ENCODE peak calls at places on chromosomes 12 and 14, in five cellular contexts. One of them, this sample, is unnamed.
A peak's percentile ranks its signal among the peaks of the same experiment; 100 is the strongest.

GRCh38 chr14:66330916-66331315 is 155.3 kb upstream of the CCDC196 start:
- DNase-seq in GM06990: no peak
- DNase-seq in tibial artery: no peak
- DNase-seq in right lobe of liver: no peak
- DNase-seq in cardiac fibroblast: peak; percentile 5
- DNase-seq in this sample: no peak

GRCh38 chr12:95857151-95857550 is 1.6 kb upstream of the SNRPF start:
- DNase-seq in right lobe of liver: no peak
- DNase-seq in cardiac fibroblast: no peak
- DNase-seq in tibial artery: no peak
- DNase-seq in GM06990: no peak
- DNase-seq in this sample: no peak

GRCh38 chr12:43653917-43654316 is 101.9 kb upstream of the ADAMTS20 start:
- DNase-seq in tibial artery: no peak
- DNase-seq in GM06990: no peak
- DNase-seq in cardiac fibroblast: no peak
- DNase-seq in right lobe of liver: no peak
- DNase-seq in this sample: no peak

GRCh38 chr12:109772622-109773321 is 59.1 kb downstream of the FAM222A start:
- DNase-seq in tibial artery: no peak
- DNase-seq in right lobe of liver: peak; percentile 25
- DNase-seq in GM06990: no peak
- DNase-seq in cardiac fibroblast: no peak
- DNase-seq in this sample: no peak

GRCh38 chr14:30193791-30194407 is 266.3 kb upstream of the PRKD1 start:
- DNase-seq in GM06990: no peak
- DNase-seq in right lobe of liver: no peak
- DNase-seq in tibial artery: no peak
- DNase-seq in cardiac fibroblast: peak; percentile 97
- DNase-seq in this sample: no peak

GRCh38 chr12:132322206-132323132 is 6.9 kb downstream of the GALNT9 start:
- DNase-seq in GM06990: no peak
- DNase-seq in right lobe of liver: no peak
- DNase-seq in cardiac fibroblast: no peak
- DNase-seq in tibial artery: no peak
- DNase-seq in this sample: no peak

GRCh38 chr14:39369029-39369428 is 63.2 kb downstream of the FBXO33 start:
- DNase-seq in tibial artery: no peak
- DNase-seq in right lobe of liver: no peak
- DNase-seq in cardiac fibroblast: no peak
- DNase-seq in GM06990: no peak
- DNase-seq in this sample: no peak

GRCh38 chr12:108611884-108612415 is 14.1 kb upstream of the TMEM119 start:
- DNase-seq in cardiac fibroblast: peak; percentile 84
- DNase-seq in GM06990: no peak
- DNase-seq in tibial artery: no peak
- DNase-seq in right lobe of liver: no peak
- DNase-seq in this sample: no peak

GRCh38 chr12:6387541-6387940 is 3.6 kb downstream of the LTBR start:
- DNase-seq in GM06990: no peak
- DNase-seq in right lobe of liver: no peak
- DNase-seq in cardiac fibroblast: no peak
- DNase-seq in tibial artery: no peak
- DNase-seq in this sample: no peak

GRCh38 chr14:64248689-64249088 is 45.5 kb downstream of the ESR2 start:
- DNase-seq in cardiac fibroblast: no peak
- DNase-seq in tibial artery: no peak
- DNase-seq in right lobe of liver: no peak
- DNase-seq in GM06990: no peak
- DNase-seq in this sample: no peak

GRCh38 chr14:100816950-100817901 is 8.7 kb upstream of the MEG3 start:
- DNase-seq in cardiac fibroblast: no peak
- DNase-seq in GM06990: no peak
- DNase-seq in tibial artery: no peak
- DNase-seq in right lobe of liver: no peak
- DNase-seq in this sample: no peak

GRCh38 chr14:73759183-73759713 is 45.1 kb upstream of the PNMA1 start:
- DNase-seq in right lobe of liver: peak; percentile 80
- DNase-seq in cardiac fibroblast: peak; percentile 67
- DNase-seq in GM06990: peak; percentile 64
- DNase-seq in tibial artery: peak; percentile 67
- DNase-seq in this sample: no peak

GRCh38 chr14:101109981-101110728 is 206.6 kb upstream of the RTL1 start:
- DNase-seq in GM06990: no peak
- DNase-seq in cardiac fibroblast: no peak
- DNase-seq in tibial artery: peak; percentile 10
- DNase-seq in right lobe of liver: peak; percentile 40
- DNase-seq in this sample: no peak

GRCh38 chr12:68376901-68377300 is 44.7 kb upstream of the MDM1 start:
- DNase-seq in cardiac fibroblast: no peak
- DNase-seq in right lobe of liver: no peak
- DNase-seq in GM06990: no peak
- DNase-seq in tibial artery: no peak
- DNase-seq in this sample: no peak

GRCh38 chr12:113591480-113591971 is 119.9 kb upstream of the LHX5 start:
- DNase-seq in cardiac fibroblast: no peak
- DNase-seq in GM06990: peak; percentile 28
- DNase-seq in tibial artery: no peak
- DNase-seq in right lobe of liver: peak; percentile 50
- DNase-seq in this sample: no peak

GRCh38 chr14:64569108-64570045 is 19.6 kb downstream of the PPP1R36 start:
- DNase-seq in cardiac fibroblast: peak; percentile 81
- DNase-seq in tibial artery: peak; percentile 74
- DNase-seq in right lobe of liver: no peak
- DNase-seq in GM06990: no peak
- DNase-seq in this sample: peak; percentile 75

GRCh38 chr12:127690161-127690560 is 576.8 kb upstream of the TMEM132C start:
- DNase-seq in tibial artery: no peak
- DNase-seq in cardiac fibroblast: peak; percentile 9
- DNase-seq in right lobe of liver: no peak
- DNase-seq in GM06990: no peak
- DNase-seq in this sample: no peak

GRCh38 chr12:110741371-110741770 is 1.3 kb downstream of the PPP1CC start:
- DNase-seq in right lobe of liver: no peak
- DNase-seq in GM06990: no peak
- DNase-seq in cardiac fibroblast: peak; percentile 18
- DNase-seq in tibial artery: no peak
- DNase-seq in this sample: no peak

GRCh38 chr14:38389666-38390065 is 133.8 kb upstream of the CLEC14A start:
- DNase-seq in right lobe of liver: no peak
- DNase-seq in cardiac fibroblast: peak; percentile 70
- DNase-seq in tibial artery: no peak
- DNase-seq in GM06990: no peak
- DNase-seq in this sample: no peak

DNA sequence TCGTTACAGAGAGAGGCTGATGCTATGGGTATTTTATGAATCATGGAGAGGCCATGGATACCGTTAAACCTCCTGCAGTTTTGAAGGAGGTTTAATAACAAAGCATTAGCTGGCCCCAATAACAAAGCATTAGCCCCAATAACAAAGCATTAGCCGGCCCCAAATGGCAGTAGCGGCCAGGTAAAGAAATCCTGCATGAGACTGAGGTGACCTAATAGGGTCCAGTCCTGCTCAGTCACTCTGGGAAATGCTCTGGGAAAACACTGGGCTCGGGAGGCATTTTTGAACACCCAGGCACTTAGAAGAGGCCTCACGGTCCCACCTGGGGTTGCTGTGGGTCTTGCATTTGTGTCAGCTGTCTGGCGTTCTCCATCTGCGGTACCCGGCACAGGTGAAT is 776 bp upstream of the RIN3 start:
- DNase-seq in cardiac fibroblast: no peak
- DNase-seq in tibial artery: no peak
- DNase-seq in right lobe of liver: no peak
- DNase-seq in GM06990: no peak
- DNase-seq in this sample: no peak
- H3K4me3 ChIP-seq in cardiac fibroblast: peak overlapping the region; percentile 40
- H3K4me3 ChIP-seq in tibial artery: peak overlapping the region; percentile 75
- H3K4me3 ChIP-seq in right lobe of liver: peak overlapping the region; percentile 88
- H3K4me3 ChIP-seq in GM06990: peak overlapping the region; percentile 80
- H3K4me3 ChIP-seq in this sample: peak overlapping the region; percentile 64

GRCh38 chr12:79164890-79165289 is 300.3 kb downstream of the SYT1 start:
- DNase-seq in cardiac fibroblast: no peak
- DNase-seq in right lobe of liver: no peak
- DNase-seq in GM06990: no peak
- DNase-seq in tibial artery: no peak
- DNase-seq in this sample: no peak
- TF ChIP-seq CTCF in cardiac fibroblast: no peak
- TF ChIP-seq CTCF in right lobe of liver: no peak
- TF ChIP-seq CTCF in GM06990: no peak
- TF ChIP-seq CTCF in tibial artery: no peak
- TF ChIP-seq CTCF in this sample: no peak

GRCh38 chr14:103336191-103336590 is 2.2 kb downstream of the EIF5 start:
- DNase-seq in tibial artery: no peak
- DNase-seq in right lobe of liver: peak; percentile 36
- DNase-seq in cardiac fibroblast: no peak
- DNase-seq in GM06990: no peak
- DNase-seq in this sample: no peak
- H3K4me3 ChIP-seq in tibial artery: peak overlapping the region; percentile 65
- H3K4me3 ChIP-seq in right lobe of liver: peak overlapping the region; percentile 91
- H3K4me3 ChIP-seq in cardiac fibroblast: peak overlapping the region; percentile 78
- H3K4me3 ChIP-seq in GM06990: peak overlapping the region; percentile 99
- H3K4me3 ChIP-seq in this sample: peak overlapping the region; percentile 90

GRCh38 chr12:121837680-121838079 is 21.0 kb downstream of the HPD start:
- DNase-seq in cardiac fibroblast: no peak
- DNase-seq in tibial artery: no peak
- DNase-seq in right lobe of liver: no peak
- DNase-seq in GM06990: no peak
- DNase-seq in this sample: no peak

GRCh38 chr12:121839106-121839992 is 19.3 kb downstream of the HPD start:
- DNase-seq in GM06990: peak; percentile 97
- DNase-seq in cardiac fibroblast: peak; percentile 98
- DNase-seq in right lobe of liver: peak; percentile 99
- DNase-seq in tibial artery: peak; percentile 100
- DNase-seq in this sample: peak; percentile 86

GRCh38 chr12:121843236-121843982 is 15.2 kb downstream of the HPD start:
- DNase-seq in cardiac fibroblast: no peak
- DNase-seq in right lobe of liver: no peak
- DNase-seq in GM06990: no peak
- DNase-seq in tibial artery: no peak
- DNase-seq in this sample: no peak

GRCh38 chr12:121838096-121838495 is 20.6 kb downstream of the HPD start:
- DNase-seq in right lobe of liver: no peak
- DNase-seq in GM06990: no peak
- DNase-seq in tibial artery: no peak
- DNase-seq in cardiac fibroblast: no peak
- DNase-seq in this sample: no peak

GRCh38 chr12:121839993-121840761 is 18.5 kb downstream of the HPD start:
- DNase-seq in tibial artery: no peak
- DNase-seq in cardiac fibroblast: no peak
- DNase-seq in right lobe of liver: no peak
- DNase-seq in GM06990: no peak
- DNase-seq in this sample: no peak
- TF ChIP-seq CTCF in tibial artery: no peak
- TF ChIP-seq CTCF in cardiac fibroblast: no peak
- TF ChIP-seq CTCF in right lobe of liver: no peak
- TF ChIP-seq CTCF in GM06990: no peak
- TF ChIP-seq CTCF in this sample: no peak

DNA sequence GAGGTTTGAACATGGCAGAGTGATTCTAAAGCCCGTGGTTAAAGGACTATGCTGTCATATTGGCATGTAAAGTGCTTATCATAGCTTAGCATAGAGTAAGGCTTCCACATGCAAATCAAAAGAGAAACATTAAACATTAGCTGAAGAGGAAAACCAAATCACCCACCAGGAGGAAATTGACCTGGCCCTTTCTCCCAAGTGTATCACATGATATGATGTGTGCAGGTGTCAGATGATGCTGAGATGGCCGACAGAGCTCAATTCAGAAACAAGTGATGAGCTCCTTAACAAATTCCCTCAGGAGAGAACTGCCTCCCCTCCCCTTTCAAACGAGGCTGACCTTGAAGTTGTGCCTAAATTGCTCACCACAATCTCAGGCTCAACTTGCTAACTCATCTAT is 217.1 kb upstream of the BTG1 start:
- DNase-seq in cardiac fibroblast: no peak
- DNase-seq in right lobe of liver: no peak
- DNase-seq in GM06990: peak; percentile 36
- DNase-seq in tibial artery: no peak
- DNase-seq in this sample: no peak
- H3K4me3 ChIP-seq in cardiac fibroblast: no peak overlapping the region
- H3K4me3 ChIP-seq in right lobe of liver: no peak overlapping the region
- H3K4me3 ChIP-seq in GM06990: peak overlapping the region; percentile 68
- H3K4me3 ChIP-seq in tibial artery: no peak overlapping the region
- H3K4me3 ChIP-seq in this sample: no peak overlapping the region

DNA sequence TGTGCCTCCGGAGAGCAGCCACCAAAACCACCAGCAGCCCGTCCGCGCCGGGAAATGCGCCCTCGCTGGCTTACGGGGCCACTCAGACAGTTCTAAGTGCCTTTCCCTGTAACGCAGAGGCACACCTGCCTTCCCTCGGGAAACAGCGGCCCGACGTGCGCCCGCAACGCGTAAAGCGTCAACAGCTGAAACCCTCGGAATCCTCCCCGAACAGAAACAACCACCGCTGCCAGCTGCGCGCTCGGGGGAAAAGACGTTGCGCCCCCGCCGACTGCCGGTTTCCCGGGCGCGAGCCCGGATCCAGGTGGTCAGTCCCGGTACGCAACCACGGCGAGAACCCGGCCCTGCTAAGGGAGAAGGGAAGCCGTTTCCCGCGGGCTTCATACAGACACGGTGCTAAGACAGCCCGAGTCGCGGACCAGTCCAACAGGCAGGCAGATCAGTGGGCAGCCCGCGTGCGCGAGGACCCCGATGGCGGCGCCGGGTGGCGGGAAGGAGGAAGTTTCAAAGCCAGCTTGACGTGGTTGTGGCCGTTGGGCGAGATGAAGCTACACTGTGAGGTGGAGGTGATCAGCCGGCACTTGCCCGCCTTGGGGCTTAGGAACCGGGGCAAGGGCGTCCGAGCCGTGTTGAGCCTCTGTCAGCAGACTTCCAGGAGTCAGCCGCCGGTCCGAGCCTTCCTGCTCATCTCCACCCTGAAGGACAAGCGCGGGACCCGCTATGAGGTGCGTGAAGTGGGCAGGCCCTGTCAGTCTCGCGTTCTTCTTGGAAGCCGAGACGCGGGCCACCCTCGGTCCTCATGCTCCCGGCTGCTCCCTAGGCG is at the start of gene LRR1:
- DNase-seq in cardiac fibroblast: peak; percentile 87
- DNase-seq in tibial artery: peak; percentile 80
- DNase-seq in right lobe of liver: peak; percentile 92
- DNase-seq in GM06990: peak; percentile 95
- DNase-seq in this sample: no peak
- TF ChIP-seq CTCF in cardiac fibroblast: no peak
- TF ChIP-seq CTCF in tibial artery: no peak
- TF ChIP-seq CTCF in right lobe of liver: no peak
- TF ChIP-seq CTCF in GM06990: no peak
- TF ChIP-seq CTCF in this sample: no peak

This sample was measured in retinal pigment epithelial cell.